ENCODE peak calls at places on chromosomes 12 and 14, in five cellular contexts. X, H, J, E and F are unnamed samples.

GRCh38 chr12:75825686-75826085 is 205.9 kb downstream of the PHLDA1 start:
- DNase-seq in J (no peak), E (no peak), H (no peak), X (no peak), F (no peak)

GRCh38 chr12:28096649-28097048 is 93.6 kb upstream of the CCDC91 start:
- DNase-seq in J (no peak), H (no peak), E (no peak), X (no peak), F (no peak)

GRCh38 chr12:20050166-20050565 is 318.2 kb upstream of the PDE3A start:
- DNase-seq in J (no peak), E (no peak), H (no peak), X (no peak), F (no peak)

GRCh38 chr12:112992541-112993398 is 14.5 kb downstream of the OAS2 start:
- DNase-seq in X (peak), E (peak), J (peak), H (peak), F (peak)

GRCh38 chr14:53384073-53384472 is 230.9 kb upstream of the DDHD1 start:
- DNase-seq in J (no peak), E (no peak), H (no peak), X (no peak), F (no peak)

GRCh38 chr14:106691601-106692291 is 1165.4 kb downstream of the TMEM121 start:
- DNase-seq in E (peak), J (no peak), X (peak), H (peak), F (peak)

GRCh38 chr12:22334696-22335290 is at the start of gene ST8SIA1:
- DNase-seq in E (peak), H (peak), X (peak), J (no peak), F (no peak)

GRCh38 chr14:50835280-50835679 is 4.3 kb upstream of the NIN start:
- DNase-seq in H (no peak), J (no peak), X (no peak), E (peak), F (peak)

GRCh38 chr12:50597200-50598195 is 92.7 kb downstream of the DIP2B start:
- DNase-seq in E (no peak), X (peak), J (no peak), H (peak), F (peak)

GRCh38 chr12:109111775-109112491 is 4.5 kb upstream of the ACACB start:
- DNase-seq in J (peak), H (peak), E (peak), X (peak), F (peak)